ENCODE peak calls at places on chromosomes 11 and 22, in four cellular contexts. B is left ventricle myocardium superior, N is globus pallidus, D is adrenal gland. U is an unnamed sample.

GRCh38 chr11:35005156-35005780 is 88.8 kb downstream of the PDHX start:
- DNase-seq in B (no peak), N (no peak), D (no peak), U (no peak)

GRCh38 chr11:75132080-75132479 is 18.8 kb upstream of the SLCO2B1 start:
- DNase-seq in B (no peak), N (no peak), D (no peak), U (no peak)

GRCh38 chr22:22927888-22928665 is 40.5 kb downstream of the IGLL5 start:
- DNase-seq in B (peak), N (no peak), D (no peak), U (no peak)

GRCh38 chr11:69440876-69441275 is 40.6 kb upstream of the LINC01488 start:
- DNase-seq in B (no peak), N (no peak), D (no peak), U (peak)

GRCh38 chr11:131186629-131187075 is 183.8 kb upstream of the NTM start:
- DNase-seq in B (no peak), N (no peak), D (no peak), U (no peak)

GRCh38 chr11:89458646-89459045 is 32.5 kb downstream of the NOX4 start:
- DNase-seq in B (no peak), N (no peak), D (no peak), U (no peak)

GRCh38 chr11:45982656-45983470 is 60.4 kb downstream of the LARGE2 start:
- DNase-seq in B (peak), N (no peak), D (peak), U (no peak)

GRCh38 chr11:85977751-85978160 is 91.1 kb downstream of the PICALM start:
- DNase-seq in B (no peak), N (peak), D (no peak), U (peak)

GRCh38 chr11:34481307-34481706 is 32.3 kb downstream of the ELF5 start:
- DNase-seq in B (no peak), N (no peak), D (no peak), U (no peak)

GRCh38 chr11:58560842-58561241 is 14.8 kb downstream of the LPXN start:
- DNase-seq in B (no peak), N (no peak), D (no peak), U (no peak)

GRCh38 chr11:17722000-17722643 is 2.8 kb downstream of the MYOD1 start:
- DNase-seq in B (no peak), N (no peak), D (no peak), U (peak)

GRCh38 chr11:11157201-11157600 is 195.8 kb downstream of the CSNK2A3 start:
- DNase-seq in B (peak), N (no peak), D (no peak), U (peak)

GRCh38 chr11:68012843-68013610 is 2.9 kb downstream of the ALDH3B1 start:
- DNase-seq in B (no peak), N (no peak), D (peak), U (no peak)

GRCh38 chr22:36166518-36167220 is 6.1 kb upstream of the APOL3 start:
- DNase-seq in B (no peak), N (no peak), D (no peak), U (no peak)

GRCh38 chr11:13140873-13141655 is 131.9 kb downstream of the RASSF10 start:
- DNase-seq in B (no peak), N (no peak), D (no peak), U (no peak)

GRCh38 chr11:9332655-9333054 is 18.3 kb upstream of the TMEM41B start:
- DNase-seq in B (no peak), N (no peak), D (no peak), U (no peak)

GRCh38 chr11:235180-235997 is 753 bp downstream of the SIRT3 start:
- DNase-seq in B (no peak), N (no peak), D (peak), U (no peak)

GRCh38 chr11:57901756-57902155 is 121.9 kb upstream of the OR9Q1 start:
- DNase-seq in B (no peak), N (no peak), D (no peak), U (no peak)

GRCh38 chr11:104812416-104812815 is 85.8 kb downstream of the CASP12 start:
- DNase-seq in B (no peak), N (no peak), D (no peak), U (no peak)

GRCh38 chr11:70595452-70595851 is 197.1 kb downstream of the CTTN start:
- DNase-seq in B (no peak), N (no peak), D (no peak), U (peak)

GRCh38 chr11:72676874-72677341 is 2.7 kb upstream of the PDE2A start:
- DNase-seq in B (peak), N (no peak), D (peak), U (peak)

GRCh38 chr11:109285465-109285864 is 136.5 kb upstream of the C11orf87 start:
- DNase-seq in B (no peak), N (no peak), D (no peak), U (no peak)

GRCh38 chr22:32539631-32540449 is 65.2 kb downstream of the FBXO7 start:
- DNase-seq in B (no peak), N (no peak), D (peak), U (no peak)

GRCh38 chr11:68446046-68446725 is 14.4 kb upstream of the PPP6R3 start:
- DNase-seq in B (no peak), N (no peak), D (no peak), U (peak)

GRCh38 chr22:47616396-47617020 is 854.1 kb downstream of the TBC1D22A start:
- DNase-seq in B (no peak), N (no peak), D (no peak), U (no peak)

GRCh38 chr11:23725752-23726151 is 771.1 kb upstream of the LUZP2 start:
- DNase-seq in B (no peak), N (no peak), D (no peak), U (no peak)

GRCh38 chr22:45632791-45633515 is 38.7 kb upstream of the ATXN10 start:
- DNase-seq in B (peak), N (no peak), D (no peak), U (no peak)